ENCODE peak calls at places on chromosomes 3 and 15, in eight cellular contexts. P is kidney tubule cell; C is astrocyte of the spinal cord; Q is fibroblast of lung; U is ovary; M is stimulated activated CD4-positive, alpha-beta T cell treated with anti-CD3 and anti-CD28 coated beads, Interleukin-12 subunit alpha, Interleukin-12 subunit beta, amount 100 ng/mL, for 4 hours; Y is GM04503; O is activated naive CD4-positive, alpha-beta T cell. B is an unnamed sample.

GRCh38 chr15:40252438-40253178 is 13.7 kb downstream of the PAK6 start:
- DNase-seq in O (no peak), M (no peak), P (peak), Q (peak), C (no peak), Y (no peak), U (peak), B (no peak)

GRCh38 chr15:82100116-82100795 is 54.4 kb upstream of the MEX3B start:
- DNase-seq in C (peak), Y (no peak), M (no peak), O (no peak), U (no peak), Q (peak), P (no peak), B (no peak)

GRCh38 chr15:96252148-96252547 is 78.4 kb upstream of the NR2F2 start:
- DNase-seq in U (no peak), Q (no peak), Y (no peak), M (no peak), P (peak), O (no peak), C (no peak), B (no peak)

GRCh38 chr15:38652998-38653397 is 88.4 kb upstream of the RASGRP1 start:
- DNase-seq in P (no peak), O (no peak), Q (no peak), U (no peak), C (no peak), Y (no peak), M (no peak), B (no peak)

GRCh38 chr15:81049835-81050234 is 49.1 kb downstream of the TLNRD1 start:
- DNase-seq in Q (no peak), Y (no peak), U (no peak), O (no peak), C (no peak), M (no peak), P (no peak), B (no peak)

GRCh38 chr3:189771842-189772494 is 140.8 kb downstream of the TP63 start:
- DNase-seq in O (no peak), Q (peak), Y (no peak), P (no peak), M (no peak), C (no peak), U (no peak), B (no peak)

GRCh38 chr15:88467935-88468528 is 524 bp downstream of the MRPS11 start:
- DNase-seq in Q (no peak), P (no peak), Y (no peak), C (peak), O (peak), M (no peak), U (no peak), B (no peak)

GRCh38 chr3:55461896-55462295 is 25.2 kb downstream of the WNT5A start:
- DNase-seq in U (no peak), Y (no peak), P (peak), C (peak), M (no peak), O (no peak), Q (peak), B (no peak)

GRCh38 chr3:108673988-108674661 is 83.1 kb downstream of the RETNLB start:
- DNase-seq in O (no peak), M (no peak), Q (peak), U (no peak), P (peak), Y (no peak), C (no peak), B (no peak)

GRCh38 chr15:57356636-57357035 is 19.7 kb upstream of the CGNL1 start:
- DNase-seq in M (no peak), Y (peak), O (no peak), P (peak), C (peak), U (no peak), Q (peak), B (no peak)

GRCh38 chr15:79315623-79316328 is 4.9 kb downstream of the TMED3 start:
- DNase-seq in U (no peak), Y (no peak), C (no peak), P (no peak), O (no peak), M (no peak), Q (no peak), B (no peak)

GRCh38 chr3:44995142-44995770 is 19.2 kb downstream of the EXOSC7 start:
- DNase-seq in Y (peak), C (peak), M (no peak), Q (peak), P (peak), U (no peak), O (no peak), B (no peak)

GRCh38 chr3:197256836-197257444 is 41.5 kb downstream of the DLG1 start:
- DNase-seq in U (no peak), C (peak), M (peak), O (no peak), Q (peak), Y (no peak), P (peak), B (no peak)

GRCh38 chr3:187520027-187520945 is 149.9 kb downstream of the SST start:
- DNase-seq in C (no peak), M (no peak), U (peak), Y (peak), Q (peak), O (no peak), P (no peak), B (no peak)

GRCh38 chr3:171615742-171616141 is 155.5 kb upstream of the TNIK start:
- DNase-seq in U (no peak), O (no peak), Q (peak), C (no peak), M (no peak), P (peak), Y (no peak), B (no peak)

GRCh38 chr3:4906107-4906621 is 73.1 kb upstream of the BHLHE40 start:
- DNase-seq in M (no peak), O (no peak), U (no peak), P (peak), Q (peak), C (peak), Y (no peak), B (no peak)

GRCh38 chr3:4523710-4524422 is 30.7 kb downstream of the ITPR1 start:
- DNase-seq in M (no peak), O (no peak), U (no peak), P (no peak), Q (no peak), C (no peak), Y (no peak), B (no peak)

GRCh38 chr3:141648055-141648910 is 89.8 kb upstream of the RNF7 start:
- DNase-seq in M (no peak), O (no peak), C (peak), U (no peak), Y (no peak), P (no peak), Q (no peak), B (no peak)

GRCh38 chr15:79431636-79432344 is at the start of gene MINAR1:
- DNase-seq in C (peak), M (peak), Y (peak), Q (peak), P (peak), U (no peak), O (no peak), B (no peak)

GRCh38 chr15:40928351-40928974 is 677 bp upstream of the DLL4 start:
- DNase-seq in M (no peak), O (no peak), Y (no peak), C (no peak), U (no peak), P (peak), Q (no peak), B (no peak)

GRCh38 chr3:4670352-4670751 is 177.2 kb downstream of the ITPR1 start:
- DNase-seq in P (peak), O (no peak), Q (no peak), C (no peak), M (no peak), U (no peak), Y (no peak), B (no peak)

GRCh38 chr3:188839187-188839695 is 332.5 kb upstream of the TPRG1 start:
- DNase-seq in U (no peak), M (no peak), O (no peak), Y (no peak), C (no peak), P (no peak), Q (no peak), B (no peak)

GRCh38 chr3:144264350-144264749 is 292.7 kb downstream of the DIPK2A start:
- DNase-seq in C (no peak), Y (no peak), P (no peak), Q (no peak), O (no peak), U (no peak), M (no peak), B (no peak)

GRCh38 chr3:149377408-149378111 is at the start of gene TM4SF1:
- DNase-seq in Y (peak), P (peak), U (peak), C (peak), O (no peak), Q (peak), M (no peak), B (no peak)

GRCh38 chr3:68424796-68425460 is 507.4 kb downstream of the TAFA4 start:
- DNase-seq in Q (no peak), Y (no peak), M (no peak), P (no peak), C (no peak), U (no peak), O (no peak), B (no peak)

GRCh38 chr3:127019449-127019848 is 36.5 kb downstream of the PLXNA1 start:
- DNase-seq in M (no peak), Q (peak), C (peak), Y (no peak), O (no peak), U (no peak), P (peak), B (no peak)

GRCh38 chr3:137105277-137105977 is 147.6 kb downstream of the IL20RB start:
- DNase-seq in O (no peak), Q (peak), C (peak), P (peak), M (no peak), Y (no peak), U (no peak), B (no peak)

GRCh38 chr3:180311242-180311641 is 274.5 kb upstream of the PEX5L start:
- DNase-seq in U (no peak), Y (no peak), Q (peak), P (no peak), O (no peak), C (no peak), M (no peak), B (no peak)

GRCh38 chr3:69174435-69174834 is 52.0 kb upstream of the LMOD3 start:
- DNase-seq in C (no peak), Y (no peak), O (no peak), M (no peak), P (no peak), Q (no peak), U (no peak), B (no peak)

GRCh38 chr3:124149774-124150173 is 157.8 kb upstream of the ROPN1 start:
- DNase-seq in O (no peak), C (no peak), Q (no peak), U (no peak), Y (no peak), P (no peak), M (no peak), B (no peak)

B was measured in activated naive CD8-positive, alpha-beta T cell treated with anti-CD3 and anti-CD28 coated beads, Interleukin-2, amount 50 U/mL, for 16 hours.